ENCODE peak calls at places on chromosomes 16 and 17, in seven cellular contexts. L is K562; Y is GM23248; P is adrenal gland; V is naive thymus-derived CD4-positive, alpha-beta T cell; S is small intestine; E is psoas muscle. U is an unnamed sample.

GRCh38 chr17:46191332-46192210 is 1.7 kb downstream of the KANSL1 start:
- DNase-seq in L (peak; percentile 73), Y (peak; percentile 83), P (no peak), V (no peak), S (peak; percentile 54), E (no peak), U (no peak)

GRCh38 chr16:6835941-6836340 is 496.7 kb upstream of the RBFOX1 start:
- DNase-seq in L (no peak), Y (no peak), P (no peak), V (no peak), S (no peak), E (no peak), U (no peak)

GRCh38 chr16:50711862-50712567 is 18.6 kb downstream of the NOD2 start:
- DNase-seq in L (no peak), Y (no peak), P (peak; percentile 74), V (no peak), S (no peak), E (peak; percentile 81), U (no peak)

GRCh38 chr17:35185849-35186248 is 8.3 kb downstream of the SLC35G3 start:
- DNase-seq in L (no peak), Y (no peak), P (no peak), V (no peak), S (no peak), E (no peak), U (no peak)

GRCh38 chr16:14449790-14450463 is 180.1 kb downstream of the PARN start:
- DNase-seq in L (no peak), Y (peak; percentile 56), P (no peak), V (no peak), S (no peak), E (no peak), U (no peak)

GRCh38 chr17:63150994-63151464 is 185.0 kb downstream of the TANC2 start:
- DNase-seq in L (no peak), Y (peak; percentile 33), P (no peak), V (no peak), S (no peak), E (no peak), U (no peak)

GRCh38 chr17:76548378-76549214 is 8.8 kb downstream of the PRCD start:
- DNase-seq in L (no peak), Y (no peak), P (peak; percentile 53), V (no peak), S (no peak), E (no peak), U (no peak)

GRCh38 chr16:54934536-54935410 is 4.1 kb downstream of the IRX5 start:
- DNase-seq in L (no peak), Y (peak; percentile 72), P (no peak), V (no peak), S (no peak), E (no peak), U (no peak)

GRCh38 chr16:65122724-65122973 is 786 bp upstream of the CDH11 start:
- DNase-seq in L (no peak), Y (no peak), P (no peak), V (no peak), S (no peak), E (no peak), U (no peak)

GRCh38 chr17:78839762-78840529 is 668 bp downstream of the USP36 start:
- DNase-seq in L (peak; percentile 53), Y (peak; percentile 83), P (peak; percentile 71), V (peak; percentile 47), S (peak; percentile 48), E (peak; percentile 56), U (peak; percentile 52)

GRCh38 chr17:1076299-1076981 is 79.5 kb downstream of the TIMM22 start:
- DNase-seq in L (no peak), Y (no peak), P (no peak), V (no peak), S (no peak), E (peak; percentile 7), U (no peak)

GRCh38 chr17:74759941-74760340 is 11.5 kb downstream of the NHERF1 start:
- DNase-seq in L (peak; percentile 50), Y (no peak), P (no peak), V (no peak), S (peak; percentile 47), E (no peak), U (no peak)

GRCh38 chr17:75917443-75918111 is 12.9 kb upstream of the MRPL38 start:
- DNase-seq in L (no peak), Y (no peak), P (no peak), V (no peak), S (no peak), E (no peak), U (no peak)

GRCh38 chr16:3580686-3581085 is 3.5 kb upstream of the NLRC3 start:
- DNase-seq in L (no peak), Y (peak; percentile 34), P (no peak), V (no peak), S (no peak), E (no peak), U (no peak)

GRCh38 chr17:33112763-33113162 is 121.1 kb downstream of the SPACA3 start:
- DNase-seq in L (no peak), Y (peak; percentile 74), P (no peak), V (no peak), S (no peak), E (peak; percentile 23), U (no peak)

DNA sequence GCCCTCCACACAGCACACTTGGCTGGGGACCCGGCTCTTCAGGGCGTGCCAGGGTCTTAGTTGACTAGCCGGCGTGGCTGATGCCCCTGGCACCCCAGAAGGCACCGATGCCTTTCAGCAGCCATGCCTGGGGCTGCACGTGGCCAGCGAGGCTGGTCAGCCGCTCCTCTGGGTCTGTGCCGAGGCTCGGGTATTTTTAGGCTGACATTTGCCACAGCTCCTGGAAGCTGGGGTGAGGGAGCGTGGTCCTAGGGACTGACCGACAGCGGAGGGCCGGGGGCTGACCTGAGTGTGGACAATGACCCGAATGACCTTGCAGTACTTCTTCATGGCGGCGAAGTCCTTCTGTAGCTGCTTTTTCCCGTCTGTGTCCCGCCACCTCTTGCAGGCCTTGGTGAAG is 3.9 kb downstream of the RPL3L start:
- DNase-seq in L (no peak), Y (no peak), P (no peak), V (no peak), S (no peak), E (peak; percentile 62), U (no peak)
- H3K27ac ChIP-seq in L (no peak overlapping the region), Y (no peak overlapping the region), P (no peak overlapping the region), V (no peak overlapping the region), S (no peak overlapping the region), E (peak overlapping the region; percentile 90), U (no peak overlapping the region)

DNA sequence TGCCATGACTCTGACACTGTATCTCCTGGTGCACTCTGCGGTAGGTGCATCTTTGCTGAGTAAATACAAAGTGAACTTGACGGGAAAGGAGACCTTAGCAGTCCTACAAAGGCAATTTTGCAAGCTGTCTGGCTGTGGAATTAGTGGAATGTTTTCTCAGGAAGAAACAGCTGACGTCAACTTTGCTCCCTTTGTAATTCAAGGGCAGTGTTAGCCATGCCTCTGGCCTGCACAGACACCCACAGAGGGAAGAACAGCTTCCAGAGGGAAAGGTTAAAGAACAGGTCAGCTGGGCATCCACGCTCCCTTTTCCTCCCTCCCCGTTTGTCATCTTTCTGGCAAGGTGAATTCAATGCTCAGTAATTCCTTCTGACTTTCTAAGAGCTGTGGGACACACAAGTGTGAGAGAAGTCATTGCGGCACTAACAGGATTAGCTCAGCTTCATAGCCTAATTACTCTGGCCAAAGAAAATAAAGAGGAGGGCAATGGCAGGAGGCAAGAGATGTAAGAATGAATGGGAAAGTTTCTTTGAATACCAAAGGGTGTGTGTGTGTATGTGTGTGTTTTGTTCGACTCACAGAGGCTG is 476.9 kb upstream of the GOT2 start:
- DNase-seq in L (no peak), Y (peak; percentile 22), P (peak; percentile 70), V (no peak), S (no peak), E (no peak), U (no peak)
- H3K36me3 ChIP-seq in L (no peaks in the 10 kb centered on the region), Y (no peaks in the 10 kb centered on the region), P (no peaks in the 10 kb centered on the region), V (no peaks in the 10 kb centered on the region), S (no peaks in the 10 kb centered on the region), E (no peaks in the 10 kb centered on the region), U (no peaks in the 10 kb centered on the region)

DNA sequence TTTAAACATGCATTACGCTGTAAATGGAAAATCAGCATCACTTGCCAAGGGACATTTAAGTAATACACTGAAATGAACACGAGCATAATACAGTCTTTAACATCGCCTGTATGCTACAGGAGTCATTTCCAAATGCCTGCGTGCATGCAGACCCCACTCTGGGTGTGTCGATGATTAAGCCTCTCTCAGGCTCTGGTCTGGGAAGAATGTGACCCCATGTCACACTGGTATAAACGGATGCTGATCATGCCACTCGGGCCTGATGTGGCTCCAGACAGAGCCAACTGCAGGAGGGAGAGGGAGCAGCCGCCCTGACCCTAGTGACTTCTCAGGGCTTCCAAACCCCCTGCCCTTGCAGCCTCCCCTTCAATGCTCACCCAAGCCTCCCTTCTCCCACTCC is 10.8 kb downstream of the EMP2 start:
- DNase-seq in L (no peak), Y (no peak), P (no peak), V (no peak), S (no peak), E (no peak), U (no peak)
- H3K27ac ChIP-seq in L (no peak overlapping the region), Y (no peak overlapping the region), P (no peak overlapping the region), V (no peak overlapping the region), S (no peak overlapping the region), E (peak overlapping the region; percentile 64), U (no peak overlapping the region)

GRCh38 chr16:11737678-11738077 is 5.0 kb downstream of the TXNDC11 start:
- DNase-seq in L (no peak), Y (no peak), P (no peak), V (no peak), S (no peak), E (no peak), U (no peak)

GRCh38 chr16:11735801-11736200 is 6.9 kb downstream of the TXNDC11 start:
- DNase-seq in L (no peak), Y (no peak), P (no peak), V (no peak), S (no peak), E (peak; percentile 38), U (no peak)

GRCh38 chr16:11740567-11740966 is 2.1 kb downstream of the TXNDC11 start:
- DNase-seq in L (no peak), Y (peak; percentile 44), P (no peak), V (no peak), S (peak; percentile 28), E (no peak), U (no peak)

GRCh38 chr16:11736903-11737302 is 5.8 kb downstream of the TXNDC11 start:
- DNase-seq in L (no peak), Y (no peak), P (no peak), V (no peak), S (no peak), E (no peak), U (no peak)

GRCh38 chr16:11738742-11739544 is 3.7 kb downstream of the TXNDC11 start:
- DNase-seq in L (no peak), Y (no peak), P (no peak), V (no peak), S (no peak), E (no peak), U (no peak)
- H3K36me3 ChIP-seq in L (peaks cover 56% of the 10 kb centered on the region), Y (peaks cover 19% of the 10 kb centered on the region), P (no peaks in the 10 kb centered on the region), V (peaks cover 10% of the 10 kb centered on the region), S (peaks cover 15% of the 10 kb centered on the region), E (peaks cover 2% of the 10 kb centered on the region), U (peaks cover 4% of the 10 kb centered on the region)

DNA sequence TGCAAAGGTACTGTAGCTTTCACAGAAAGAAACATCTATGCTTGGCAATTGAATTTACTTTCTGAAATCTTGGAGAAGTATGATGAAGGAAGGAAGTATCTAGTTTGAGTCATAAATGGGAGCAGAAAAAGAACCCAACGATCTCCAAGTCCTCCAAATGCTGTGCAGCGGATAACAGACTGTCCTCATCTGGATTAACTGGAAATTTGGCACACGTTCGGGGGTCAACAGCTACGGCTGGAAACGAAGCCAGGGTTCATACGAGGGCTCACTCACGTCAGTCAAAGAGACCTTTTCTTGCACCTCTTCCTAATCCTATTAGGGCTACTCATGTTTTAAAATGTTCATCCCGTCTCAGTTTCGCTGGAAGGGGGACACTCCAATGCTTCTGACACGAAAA is 152.0 kb downstream of the ZFHX3 start:
- DNase-seq in L (no peak), Y (peak; percentile 13), P (no peak), V (no peak), S (no peak), E (no peak), U (no peak)
- H3K27ac ChIP-seq in L (no peak overlapping the region), Y (no peak overlapping the region), P (no peak overlapping the region), V (no peak overlapping the region), S (no peak overlapping the region), E (no peak overlapping the region), U (no peak overlapping the region)

U was measured in CD8-positive, alpha-beta T cell.